ENCODE peak calls at places on chromosomes 2 and 18, in ten cellular contexts. One of them, this sample, is unnamed. For H3K4me1, the result is how much of the 10 kb centered on the place peaks cover.

GRCh38 chr2:181311841-181312240 is 145.3 kb upstream of the ITGA4 start:
- DNase-seq in ascending aorta: no peak
- DNase-seq in effector memory CD4-positive, alpha-beta T cell: no peak
- DNase-seq in A549: no peak
- DNase-seq in psoas muscle: no peak
- DNase-seq in adipocyte: no peak
- DNase-seq in body of pancreas: no peak
- DNase-seq in adrenal gland: no peak
- DNase-seq in IMR-90: no peak
- DNase-seq in transverse colon: peak
- DNase-seq in this sample: no peak

GRCh38 chr2:131143803-131144202 is 38.7 kb downstream of the PLEKHB2 start:
- DNase-seq in ascending aorta: no peak
- DNase-seq in effector memory CD4-positive, alpha-beta T cell: no peak
- DNase-seq in A549: no peak
- DNase-seq in psoas muscle: no peak
- DNase-seq in adipocyte: no peak
- DNase-seq in body of pancreas: no peak
- DNase-seq in adrenal gland: no peak
- DNase-seq in IMR-90: peak
- DNase-seq in transverse colon: no peak
- DNase-seq in this sample: no peak

GRCh38 chr2:84846041-84846663 is 34.7 kb downstream of the TRABD2A start:
- DNase-seq in ascending aorta: no peak
- DNase-seq in effector memory CD4-positive, alpha-beta T cell: peak
- DNase-seq in A549: no peak
- DNase-seq in psoas muscle: no peak
- DNase-seq in adipocyte: peak
- DNase-seq in body of pancreas: no peak
- DNase-seq in adrenal gland: no peak
- DNase-seq in IMR-90: peak
- DNase-seq in transverse colon: no peak
- DNase-seq in this sample: no peak

GRCh38 chr2:31378389-31378788 is 36.2 kb downstream of the XDH start:
- DNase-seq in ascending aorta: no peak
- DNase-seq in effector memory CD4-positive, alpha-beta T cell: no peak
- DNase-seq in A549: no peak
- DNase-seq in psoas muscle: no peak
- DNase-seq in adipocyte: no peak
- DNase-seq in body of pancreas: peak
- DNase-seq in adrenal gland: no peak
- DNase-seq in IMR-90: no peak
- DNase-seq in transverse colon: no peak
- DNase-seq in this sample: no peak

GRCh38 chr18:70431203-70431624 is 142.4 kb downstream of the SOCS6 start:
- DNase-seq in ascending aorta: no peak
- DNase-seq in effector memory CD4-positive, alpha-beta T cell: no peak
- DNase-seq in A549: peak
- DNase-seq in psoas muscle: no peak
- DNase-seq in adipocyte: peak
- DNase-seq in body of pancreas: no peak
- DNase-seq in adrenal gland: no peak
- DNase-seq in IMR-90: peak
- DNase-seq in transverse colon: no peak
- DNase-seq in this sample: no peak

GRCh38 chr18:34492652-34493051 is 217.4 kb upstream of the DTNA start:
- DNase-seq in ascending aorta: no peak
- DNase-seq in effector memory CD4-positive, alpha-beta T cell: no peak
- DNase-seq in A549: no peak
- DNase-seq in psoas muscle: no peak
- DNase-seq in adipocyte: peak
- DNase-seq in body of pancreas: no peak
- DNase-seq in adrenal gland: no peak
- DNase-seq in IMR-90: no peak
- DNase-seq in transverse colon: no peak
- DNase-seq in this sample: no peak

GRCh38 chr2:126661001-126661400 is 5.0 kb downstream of the GYPC start:
- DNase-seq in ascending aorta: no peak
- DNase-seq in effector memory CD4-positive, alpha-beta T cell: no peak
- DNase-seq in A549: no peak
- DNase-seq in psoas muscle: no peak
- DNase-seq in adipocyte: no peak
- DNase-seq in body of pancreas: no peak
- DNase-seq in adrenal gland: no peak
- DNase-seq in IMR-90: no peak
- DNase-seq in transverse colon: no peak
- DNase-seq in this sample: no peak

GRCh38 chr2:130376433-130377293 is 20.8 kb downstream of the PTPN18 start:
- DNase-seq in ascending aorta: no peak
- DNase-seq in effector memory CD4-positive, alpha-beta T cell: no peak
- DNase-seq in A549: no peak
- DNase-seq in psoas muscle: no peak
- DNase-seq in adipocyte: no peak
- DNase-seq in body of pancreas: no peak
- DNase-seq in adrenal gland: no peak
- DNase-seq in IMR-90: no peak
- DNase-seq in transverse colon: no peak
- DNase-seq in this sample: no peak

GRCh38 chr2:158130832-158131473 is 29.3 kb downstream of the UPP2 start:
- DNase-seq in ascending aorta: no peak
- DNase-seq in effector memory CD4-positive, alpha-beta T cell: no peak
- DNase-seq in A549: no peak
- DNase-seq in psoas muscle: no peak
- DNase-seq in adipocyte: no peak
- DNase-seq in body of pancreas: no peak
- DNase-seq in adrenal gland: no peak
- DNase-seq in IMR-90: no peak
- DNase-seq in transverse colon: no peak
- DNase-seq in this sample: no peak

GRCh38 chr2:209985879-209986278 is 16.6 kb upstream of the RPE start:
- DNase-seq in ascending aorta: no peak
- DNase-seq in effector memory CD4-positive, alpha-beta T cell: no peak
- DNase-seq in A549: no peak
- DNase-seq in psoas muscle: no peak
- DNase-seq in adipocyte: no peak
- DNase-seq in body of pancreas: no peak
- DNase-seq in adrenal gland: no peak
- DNase-seq in IMR-90: no peak
- DNase-seq in transverse colon: no peak
- DNase-seq in this sample: no peak

GRCh38 chr2:20169796-20170467 is 55.0 kb downstream of the SDC1 start:
- DNase-seq in ascending aorta: no peak
- DNase-seq in effector memory CD4-positive, alpha-beta T cell: no peak
- DNase-seq in A549: no peak
- DNase-seq in psoas muscle: no peak
- DNase-seq in adipocyte: no peak
- DNase-seq in body of pancreas: no peak
- DNase-seq in adrenal gland: no peak
- DNase-seq in IMR-90: no peak
- DNase-seq in transverse colon: no peak
- DNase-seq in this sample: no peak
- H3K4me1 ChIP-seq in ascending aorta: under half
- H3K4me1 ChIP-seq in effector memory CD4-positive, alpha-beta T cell: under half
- H3K4me1 ChIP-seq in A549: under half
- H3K4me1 ChIP-seq in psoas muscle: under half
- H3K4me1 ChIP-seq in adipocyte: under half
- H3K4me1 ChIP-seq in body of pancreas: under half
- H3K4me1 ChIP-seq in adrenal gland: under half
- H3K4me1 ChIP-seq in IMR-90: under half
- H3K4me1 ChIP-seq in transverse colon: under half
- H3K4me1 ChIP-seq in this sample: under half

GRCh38 chr18:48166336-48166875 is 235.9 kb upstream of the SMAD2 start:
- DNase-seq in ascending aorta: no peak
- DNase-seq in effector memory CD4-positive, alpha-beta T cell: no peak
- DNase-seq in A549: no peak
- DNase-seq in psoas muscle: no peak
- DNase-seq in adipocyte: no peak
- DNase-seq in body of pancreas: no peak
- DNase-seq in adrenal gland: no peak
- DNase-seq in IMR-90: no peak
- DNase-seq in transverse colon: no peak
- DNase-seq in this sample: no peak

GRCh38 chr18:48167901-48168300 is 237.4 kb upstream of the SMAD2 start:
- DNase-seq in ascending aorta: no peak
- DNase-seq in effector memory CD4-positive, alpha-beta T cell: no peak
- DNase-seq in A549: no peak
- DNase-seq in psoas muscle: no peak
- DNase-seq in adipocyte: no peak
- DNase-seq in body of pancreas: peak
- DNase-seq in adrenal gland: peak
- DNase-seq in IMR-90: no peak
- DNase-seq in transverse colon: peak
- DNase-seq in this sample: peak

GRCh38 chr18:48168861-48169260 is 238.4 kb upstream of the SMAD2 start:
- DNase-seq in ascending aorta: no peak
- DNase-seq in effector memory CD4-positive, alpha-beta T cell: no peak
- DNase-seq in A549: no peak
- DNase-seq in psoas muscle: no peak
- DNase-seq in adipocyte: no peak
- DNase-seq in body of pancreas: no peak
- DNase-seq in adrenal gland: no peak
- DNase-seq in IMR-90: no peak
- DNase-seq in transverse colon: no peak
- DNase-seq in this sample: no peak

GRCh38 chr18:48165104-48165866 is 234.8 kb upstream of the SMAD2 start:
- DNase-seq in ascending aorta: no peak
- DNase-seq in effector memory CD4-positive, alpha-beta T cell: no peak
- DNase-seq in A549: no peak
- DNase-seq in psoas muscle: no peak
- DNase-seq in adipocyte: no peak
- DNase-seq in body of pancreas: no peak
- DNase-seq in adrenal gland: no peak
- DNase-seq in IMR-90: no peak
- DNase-seq in transverse colon: peak
- DNase-seq in this sample: no peak

GRCh38 chr18:48166971-48167370 is 236.5 kb upstream of the SMAD2 start:
- DNase-seq in ascending aorta: no peak
- DNase-seq in effector memory CD4-positive, alpha-beta T cell: no peak
- DNase-seq in A549: no peak
- DNase-seq in psoas muscle: no peak
- DNase-seq in adipocyte: no peak
- DNase-seq in body of pancreas: no peak
- DNase-seq in adrenal gland: no peak
- DNase-seq in IMR-90: no peak
- DNase-seq in transverse colon: peak
- DNase-seq in this sample: peak
- H3K4me1 ChIP-seq in ascending aorta: under half
- H3K4me1 ChIP-seq in effector memory CD4-positive, alpha-beta T cell: under half
- H3K4me1 ChIP-seq in A549: under half
- H3K4me1 ChIP-seq in psoas muscle: under half
- H3K4me1 ChIP-seq in adipocyte: under half
- H3K4me1 ChIP-seq in body of pancreas: under half
- H3K4me1 ChIP-seq in adrenal gland: half or more
- H3K4me1 ChIP-seq in IMR-90: under half
- H3K4me1 ChIP-seq in transverse colon: under half
- H3K4me1 ChIP-seq in this sample: under half

DNA sequence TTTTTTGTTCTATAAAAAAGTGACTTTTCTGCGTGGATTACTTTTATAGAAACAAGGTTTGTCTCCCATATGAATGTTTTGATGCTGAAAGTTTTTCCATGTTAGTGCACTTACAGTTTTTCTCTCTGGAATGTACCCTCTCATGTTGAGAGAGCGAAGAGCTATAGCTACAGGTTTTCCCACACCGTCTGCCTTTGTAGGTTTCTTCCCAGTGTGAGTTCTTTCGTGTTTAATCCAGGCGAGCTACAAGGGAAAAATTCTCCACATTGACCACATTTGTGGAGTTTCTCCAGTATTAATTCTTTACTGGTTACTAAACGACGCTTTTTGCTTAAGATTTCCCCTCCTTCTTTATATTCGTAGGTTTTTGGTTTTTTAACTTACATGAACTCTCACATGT is 85.1 kb downstream of the ACSL3 start:
- DNase-seq in ascending aorta: no peak
- DNase-seq in effector memory CD4-positive, alpha-beta T cell: no peak
- DNase-seq in A549: no peak
- DNase-seq in psoas muscle: no peak
- DNase-seq in adipocyte: no peak
- DNase-seq in body of pancreas: no peak
- DNase-seq in adrenal gland: no peak
- DNase-seq in IMR-90: no peak
- DNase-seq in transverse colon: no peak
- DNase-seq in this sample: no peak
- H3K4me1 ChIP-seq in ascending aorta: under half
- H3K4me1 ChIP-seq in effector memory CD4-positive, alpha-beta T cell: under half
- H3K4me1 ChIP-seq in A549: under half
- H3K4me1 ChIP-seq in psoas muscle: under half
- H3K4me1 ChIP-seq in adipocyte: under half
- H3K4me1 ChIP-seq in body of pancreas: under half
- H3K4me1 ChIP-seq in adrenal gland: under half
- H3K4me1 ChIP-seq in IMR-90: under half
- H3K4me1 ChIP-seq in transverse colon: under half
- H3K4me1 ChIP-seq in this sample: under half

GRCh38 chr2:45836316-45836715 is 184.8 kb downstream of the PRKCE start:
- DNase-seq in ascending aorta: no peak
- DNase-seq in effector memory CD4-positive, alpha-beta T cell: no peak
- DNase-seq in A549: no peak
- DNase-seq in psoas muscle: no peak
- DNase-seq in adipocyte: no peak
- DNase-seq in body of pancreas: no peak
- DNase-seq in adrenal gland: no peak
- DNase-seq in IMR-90: no peak
- DNase-seq in transverse colon: no peak
- DNase-seq in this sample: no peak

GRCh38 chr2:45834372-45834771 is 182.9 kb downstream of the PRKCE start:
- DNase-seq in ascending aorta: no peak
- DNase-seq in effector memory CD4-positive, alpha-beta T cell: no peak
- DNase-seq in A549: no peak
- DNase-seq in psoas muscle: no peak
- DNase-seq in adipocyte: no peak
- DNase-seq in body of pancreas: no peak
- DNase-seq in adrenal gland: no peak
- DNase-seq in IMR-90: no peak
- DNase-seq in transverse colon: no peak
- DNase-seq in this sample: no peak

GRCh38 chr2:45833301-45833967 is 182.0 kb downstream of the PRKCE start:
- DNase-seq in ascending aorta: no peak
- DNase-seq in effector memory CD4-positive, alpha-beta T cell: no peak
- DNase-seq in A549: no peak
- DNase-seq in psoas muscle: no peak
- DNase-seq in adipocyte: no peak
- DNase-seq in body of pancreas: no peak
- DNase-seq in adrenal gland: no peak
- DNase-seq in IMR-90: no peak
- DNase-seq in transverse colon: no peak
- DNase-seq in this sample: no peak

GRCh38 chr2:45834858-45835257 is 183.4 kb downstream of the PRKCE start:
- DNase-seq in ascending aorta: no peak
- DNase-seq in effector memory CD4-positive, alpha-beta T cell: no peak
- DNase-seq in A549: no peak
- DNase-seq in psoas muscle: no peak
- DNase-seq in adipocyte: no peak
- DNase-seq in body of pancreas: no peak
- DNase-seq in adrenal gland: no peak
- DNase-seq in IMR-90: no peak
- DNase-seq in transverse colon: no peak
- DNase-seq in this sample: no peak

DNA sequence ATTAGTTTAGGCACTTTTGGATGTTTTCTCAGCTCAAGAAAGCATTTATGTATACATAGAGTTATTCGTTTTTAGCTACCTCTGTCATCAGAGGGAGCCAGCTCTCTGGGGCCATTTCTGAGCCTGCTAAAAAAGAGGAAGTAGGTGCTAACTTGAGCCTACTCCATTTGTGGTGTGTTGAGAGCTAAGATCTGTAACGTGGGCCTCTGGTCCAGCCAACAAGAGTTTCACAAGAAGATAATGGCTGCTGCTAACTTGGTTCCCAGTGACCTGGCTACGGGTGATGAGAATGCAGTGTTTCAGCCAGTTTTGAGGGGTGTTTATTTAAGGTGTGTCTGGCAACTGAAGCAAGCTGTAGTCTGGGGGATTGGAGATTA is 182.5 kb downstream of the PRKCE start:
- DNase-seq in ascending aorta: no peak
- DNase-seq in effector memory CD4-positive, alpha-beta T cell: no peak
- DNase-seq in A549: no peak
- DNase-seq in psoas muscle: no peak
- DNase-seq in adipocyte: no peak
- DNase-seq in body of pancreas: no peak
- DNase-seq in adrenal gland: no peak
- DNase-seq in IMR-90: no peak
- DNase-seq in transverse colon: no peak
- DNase-seq in this sample: no peak
- H3K4me1 ChIP-seq in ascending aorta: under half
- H3K4me1 ChIP-seq in effector memory CD4-positive, alpha-beta T cell: under half
- H3K4me1 ChIP-seq in A549: under half
- H3K4me1 ChIP-seq in psoas muscle: under half
- H3K4me1 ChIP-seq in adipocyte: under half
- H3K4me1 ChIP-seq in body of pancreas: under half
- H3K4me1 ChIP-seq in adrenal gland: under half
- H3K4me1 ChIP-seq in IMR-90: under half
- H3K4me1 ChIP-seq in transverse colon: under half
- H3K4me1 ChIP-seq in this sample: under half